ENCODE peak calls at places on chromosomes 2 and 18, in six cellular contexts. Z is Karpas-422; H is HFFc6; L is HT1080; F is iPS-NIHi11; R is activated CD4-positive, alpha-beta T cell treated with anti-CD3 and anti-CD28 coated beads for 24 hours. T is an unnamed sample.
A peak's percentile ranks its signal among the peaks of the same experiment; 100 is the strongest.

GRCh38 chr2:19812166-19812565 is 89.6 kb downstream of the TTC32 start:
- DNase-seq in L (no peak), F (no peak), R (no peak), Z (no peak), H (peak; percentile 15), T (no peak)

GRCh38 chr2:25276569-25277465 is 64.9 kb downstream of the DNMT3A start:
- DNase-seq in F (peak; percentile 95), R (peak; percentile 68), Z (peak; percentile 68), L (no peak), H (no peak), T (peak; percentile 83)

GRCh38 chr18:57921708-57922107 is 118.6 kb upstream of the ATP8B1 start:
- DNase-seq in Z (no peak), L (peak; percentile 42), R (no peak), H (peak; percentile 7), F (no peak), T (no peak)

GRCh38 chr18:45745817-45746461 is 22.0 kb downstream of the SLC14A1 start:
- DNase-seq in F (no peak), Z (no peak), R (no peak), H (no peak), L (no peak), T (no peak)

GRCh38 chr2:217858519-217859466 is 144.0 kb downstream of the TNS1 start:
- DNase-seq in H (peak; percentile 91), Z (no peak), F (peak; percentile 53), L (no peak), R (no peak), T (peak; percentile 80)

GRCh38 chr2:143954208-143954607 is 565.7 kb downstream of the ZEB2 start:
- DNase-seq in H (peak; percentile 18), R (no peak), F (no peak), L (no peak), Z (no peak), T (no peak)

GRCh38 chr18:23307567-23308295 is 145.4 kb upstream of the RIOK3 start:
- DNase-seq in L (peak; percentile 92), F (no peak), R (no peak), H (peak; percentile 80), Z (no peak), T (no peak)

GRCh38 chr2:62196278-62196901 is 475 bp downstream of the B3GNT2 start:
- DNase-seq in L (peak; percentile 29), R (peak; percentile 38), H (no peak), F (peak; percentile 82), Z (peak; percentile 85), T (no peak)

GRCh38 chr2:70920367-70920715 is 15.4 kb upstream of the ATP6V1B1 start:
- DNase-seq in L (no peak), H (no peak), F (no peak), R (no peak), Z (no peak), T (no peak)

GRCh38 chr18:74242451-74243096 is 49.2 kb downstream of the CYB5A start:
- DNase-seq in H (no peak), R (no peak), F (peak; percentile 35), Z (no peak), L (peak; percentile 6), T (no peak)

GRCh38 chr2:223104336-223104735 is 52.3 kb downstream of the KCNE4 start:
- DNase-seq in L (no peak), H (no peak), R (no peak), Z (no peak), F (no peak), T (no peak)

GRCh38 chr2:172701250-172701649 is 34.4 kb upstream of the RAPGEF4 start:
- DNase-seq in L (peak; percentile 80), F (no peak), Z (no peak), H (peak; percentile 88), R (no peak), T (no peak)

GRCh38 chr2:12457831-12458230 is 258.9 kb upstream of the TRIB2 start:
- DNase-seq in Z (no peak), F (no peak), L (no peak), R (no peak), H (peak; percentile 36), T (no peak)

GRCh38 chr2:228938629-228939028 is 332.5 kb downstream of the PID1 start:
- DNase-seq in R (no peak), Z (no peak), H (peak; percentile 35), L (peak; percentile 71), F (no peak), T (no peak)

GRCh38 chr18:35521133-35521532 is 23.4 kb upstream of the INO80C start:
- DNase-seq in H (no peak), Z (no peak), R (no peak), F (no peak), L (no peak), T (no peak)

GRCh38 chr2:18800240-18800971 is 211.0 kb upstream of the NT5C1B start:
- DNase-seq in R (no peak), F (no peak), Z (no peak), L (no peak), H (no peak), T (no peak)

GRCh38 chr2:97011977-97012569 is 25.7 kb upstream of the FAM178B start:
- DNase-seq in F (no peak), R (no peak), H (peak; percentile 74), L (peak; percentile 36), Z (peak; percentile 86), T (no peak)

GRCh38 chr2:179263460-179264237 is 983 bp downstream of the SESTD1 start:
- DNase-seq in Z (no peak), R (no peak), F (peak; percentile 34), H (peak; percentile 41), L (peak; percentile 36), T (peak; percentile 56)

GRCh38 chr2:63662028-63662804 is 73.5 kb downstream of the MDH1 start:
- DNase-seq in F (no peak), R (no peak), H (peak; percentile 29), Z (no peak), L (no peak), T (no peak)

GRCh38 chr2:134926231-134926931 is 7.8 kb downstream of the CCNT2 start:
- DNase-seq in L (no peak), R (no peak), F (no peak), H (no peak), Z (no peak), T (no peak)

GRCh38 chr2:120949027-120949956 is 213.6 kb downstream of the GLI2 start:
- DNase-seq in F (peak; percentile 50), R (no peak), Z (peak; percentile 67), L (no peak), H (no peak), T (no peak)

GRCh38 chr2:172599917-172600316 is 44.0 kb downstream of the PDK1 start:
- DNase-seq in H (no peak), L (no peak), R (no peak), Z (no peak), F (no peak), T (no peak)

GRCh38 chr2:58109481-58109880 is 62.9 kb downstream of the VRK2 start:
- DNase-seq in L (no peak), R (no peak), H (no peak), F (no peak), Z (no peak), T (no peak)

GRCh38 chr2:25043241-25043867 is 1.5 kb downstream of the EFR3B start:
- DNase-seq in R (peak; percentile 37), Z (no peak), F (peak; percentile 38), H (peak; percentile 81), L (peak; percentile 92), T (peak; percentile 15)

GRCh38 chr2:222935688-222936298 is 75.0 kb downstream of the ACSL3 start:
- DNase-seq in L (no peak), F (no peak), H (no peak), R (no peak), Z (no peak), T (no peak)

T was measured in nephron progenitor cell.